ENCODE peak calls at places on chromosomes 5 and 9, in six cellular contexts. One of them, this sample, is unnamed.

GRCh38 chr5:100828071-100828689 is 74.9 kb downstream of the ST8SIA4 start:
- DNase-seq in foreskin fibroblast: no peak
- DNase-seq in fibroblast of lung: no peak
- DNase-seq in left ventricle myocardium inferior: no peak
- DNase-seq in neural crest cell: no peak
- DNase-seq in GM10248: peak; percentile 42
- DNase-seq in this sample: no peak

GRCh38 chr9:35553670-35554543 is 51.2 kb upstream of the TESK1 start:
- DNase-seq in left ventricle myocardium inferior: peak; percentile 58
- DNase-seq in neural crest cell: peak; percentile 55
- DNase-seq in foreskin fibroblast: peak; percentile 70
- DNase-seq in fibroblast of lung: peak; percentile 84
- DNase-seq in GM10248: peak; percentile 65
- DNase-seq in this sample: peak; percentile 72

GRCh38 chr5:141617682-141618029 is 1.1 kb downstream of the DIAPH1 start:
- DNase-seq in foreskin fibroblast: no peak
- DNase-seq in fibroblast of lung: no peak
- DNase-seq in neural crest cell: no peak
- DNase-seq in GM10248: no peak
- DNase-seq in left ventricle myocardium inferior: no peak
- DNase-seq in this sample: peak; percentile 31

GRCh38 chr5:107296572-107296971 is 374.2 kb downstream of the EFNA5 start:
- DNase-seq in GM10248: no peak
- DNase-seq in left ventricle myocardium inferior: no peak
- DNase-seq in neural crest cell: no peak
- DNase-seq in fibroblast of lung: no peak
- DNase-seq in foreskin fibroblast: no peak
- DNase-seq in this sample: no peak

GRCh38 chr5:150497274-150497988 is 10.5 kb upstream of the NDST1 start:
- DNase-seq in neural crest cell: no peak
- DNase-seq in left ventricle myocardium inferior: peak; percentile 55
- DNase-seq in fibroblast of lung: peak; percentile 93
- DNase-seq in GM10248: no peak
- DNase-seq in foreskin fibroblast: peak; percentile 96
- DNase-seq in this sample: peak; percentile 89

GRCh38 chr5:140216468-140217074 is 41.6 kb downstream of the CYSTM1 start:
- DNase-seq in neural crest cell: no peak
- DNase-seq in left ventricle myocardium inferior: no peak
- DNase-seq in foreskin fibroblast: no peak
- DNase-seq in GM10248: no peak
- DNase-seq in fibroblast of lung: no peak
- DNase-seq in this sample: no peak

GRCh38 chr9:6417186-6417585 is 4.2 kb downstream of the UHRF2 start:
- DNase-seq in neural crest cell: no peak
- DNase-seq in GM10248: peak; percentile 31
- DNase-seq in left ventricle myocardium inferior: no peak
- DNase-seq in foreskin fibroblast: no peak
- DNase-seq in fibroblast of lung: no peak
- DNase-seq in this sample: no peak

GRCh38 chr5:57595530-57596098 is 113.0 kb upstream of the ACTBL2 start:
- DNase-seq in left ventricle myocardium inferior: no peak
- DNase-seq in neural crest cell: no peak
- DNase-seq in GM10248: no peak
- DNase-seq in foreskin fibroblast: no peak
- DNase-seq in fibroblast of lung: no peak
- DNase-seq in this sample: no peak

GRCh38 chr9:34592895-34593601 is 3.5 kb upstream of the CNTFR start:
- DNase-seq in GM10248: no peak
- DNase-seq in foreskin fibroblast: no peak
- DNase-seq in neural crest cell: no peak
- DNase-seq in fibroblast of lung: no peak
- DNase-seq in left ventricle myocardium inferior: peak; percentile 81
- DNase-seq in this sample: no peak

DNA sequence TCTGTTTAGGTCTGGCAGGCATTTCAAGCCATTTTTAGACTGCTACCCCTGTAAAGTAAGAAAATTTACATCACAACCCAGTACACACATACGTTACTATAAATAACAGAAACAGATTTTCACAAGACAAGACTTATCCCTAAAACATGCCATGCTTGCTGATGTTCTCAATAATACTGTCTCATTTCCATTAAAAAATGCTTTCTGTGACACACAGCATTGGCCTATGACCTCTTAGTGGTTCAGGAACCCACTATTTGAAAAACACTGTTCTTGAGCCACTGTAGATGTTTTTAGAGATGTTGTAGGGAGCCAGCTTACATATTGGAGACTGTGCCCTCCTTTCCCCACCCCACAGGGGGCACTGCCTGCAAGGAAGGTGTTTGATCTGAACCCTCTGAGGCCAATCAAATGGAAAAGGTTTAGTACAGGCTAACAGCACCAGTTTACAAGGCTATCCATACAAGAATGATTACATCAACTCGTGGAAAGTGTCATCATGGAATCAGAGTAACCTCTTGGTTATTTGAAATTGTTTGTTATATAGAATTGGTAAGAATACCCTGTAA is 30.8 kb downstream of the ZSWIM6 start:
- DNase-seq in fibroblast of lung: peak; percentile 44
- DNase-seq in foreskin fibroblast: peak; percentile 37
- DNase-seq in GM10248: no peak
- DNase-seq in neural crest cell: no peak
- DNase-seq in left ventricle myocardium inferior: no peak
- DNase-seq in this sample: peak; percentile 70
- TF ChIP-seq CTCF in fibroblast of lung: peak; percentile 24
- TF ChIP-seq CTCF in foreskin fibroblast: peak; percentile 28
- TF ChIP-seq CTCF in GM10248: no peak
- TF ChIP-seq CTCF in neural crest cell: peak; percentile 29
- TF ChIP-seq CTCF in left ventricle myocardium inferior: peak; percentile 18
- TF ChIP-seq CTCF in this sample: peak; percentile 67

DNA sequence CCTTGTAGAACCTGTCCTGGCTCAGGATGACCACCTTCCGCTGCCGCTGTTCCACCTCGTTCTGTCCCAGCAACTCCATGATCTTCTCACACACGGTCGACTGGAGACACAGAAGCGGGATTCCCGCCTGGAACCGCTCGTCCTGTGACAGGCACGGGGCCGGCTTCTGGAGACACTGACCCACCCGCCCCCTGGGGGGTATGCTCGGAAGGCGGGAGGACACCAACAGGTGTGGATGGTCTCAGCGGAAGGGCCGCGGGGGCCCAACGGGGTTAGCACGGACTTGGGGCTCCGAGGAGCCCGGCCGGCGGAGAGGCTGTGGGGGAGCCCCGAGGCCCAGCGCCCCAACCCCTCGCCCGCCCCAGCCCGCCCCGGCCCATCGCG is 525 bp downstream of the UCK1 start:
- DNase-seq in fibroblast of lung: no peak
- DNase-seq in neural crest cell: peak; percentile 32
- DNase-seq in foreskin fibroblast: peak; percentile 19
- DNase-seq in GM10248: peak; percentile 50
- DNase-seq in left ventricle myocardium inferior: peak; percentile 32
- DNase-seq in this sample: peak; percentile 25
- TF ChIP-seq CTCF in fibroblast of lung: no peak
- TF ChIP-seq CTCF in neural crest cell: peak; percentile 33
- TF ChIP-seq CTCF in foreskin fibroblast: no peak
- TF ChIP-seq CTCF in GM10248: peak; percentile 5
- TF ChIP-seq CTCF in left ventricle myocardium inferior: peak; percentile 38
- TF ChIP-seq CTCF in this sample: peak; percentile 61

GRCh38 chr5:179870403-179870903 is 11.8 kb upstream of the MRNIP start:
- DNase-seq in fibroblast of lung: peak; percentile 59
- DNase-seq in left ventricle myocardium inferior: peak; percentile 76
- DNase-seq in neural crest cell: no peak
- DNase-seq in GM10248: no peak
- DNase-seq in foreskin fibroblast: no peak
- DNase-seq in this sample: peak; percentile 23
- TF ChIP-seq CTCF in fibroblast of lung: no peak
- TF ChIP-seq CTCF in left ventricle myocardium inferior: peak; percentile 73
- TF ChIP-seq CTCF in neural crest cell: peak; percentile 54
- TF ChIP-seq CTCF in GM10248: peak; percentile 30
- TF ChIP-seq CTCF in foreskin fibroblast: peak; percentile 37
- TF ChIP-seq CTCF in this sample: peak; percentile 65

GRCh38 chr9:89604463-89605180 is at the start of gene GADD45G:
- DNase-seq in foreskin fibroblast: peak; percentile 58
- DNase-seq in neural crest cell: peak; percentile 69
- DNase-seq in fibroblast of lung: peak; percentile 81
- DNase-seq in GM10248: peak; percentile 80
- DNase-seq in left ventricle myocardium inferior: peak; percentile 91
- DNase-seq in this sample: peak; percentile 57
- TF ChIP-seq CTCF in foreskin fibroblast: no peak
- TF ChIP-seq CTCF in neural crest cell: no peak
- TF ChIP-seq CTCF in fibroblast of lung: no peak
- TF ChIP-seq CTCF in GM10248: no peak
- TF ChIP-seq CTCF in left ventricle myocardium inferior: peak; percentile 28
- TF ChIP-seq CTCF in this sample: no peak

GRCh38 chr9:69874301-69875060 is 53.9 kb downstream of the CFAP95 start:
- DNase-seq in neural crest cell: no peak
- DNase-seq in foreskin fibroblast: peak; percentile 61
- DNase-seq in left ventricle myocardium inferior: no peak
- DNase-seq in GM10248: no peak
- DNase-seq in fibroblast of lung: no peak
- DNase-seq in this sample: peak; percentile 30
- TF ChIP-seq CTCF in neural crest cell: no peak
- TF ChIP-seq CTCF in foreskin fibroblast: no peak
- TF ChIP-seq CTCF in left ventricle myocardium inferior: no peak
- TF ChIP-seq CTCF in GM10248: no peak
- TF ChIP-seq CTCF in fibroblast of lung: no peak
- TF ChIP-seq CTCF in this sample: no peak

This sample was measured in HFFc6.